ENCODE peak calls at places on chromosomes 1 and 21, in five cellular contexts. H is H1, K is GM12878, V is NT2/D1, Q is HepG2. D is an unnamed sample.

GRCh38 chr1:200038987-200039848 is 11.7 kb downstream of the NR5A2 start:
- DNase-seq in H (no peak), K (no peak), V (no peak), Q (no peak), D (peak; percentile 65)

GRCh38 chr1:184520343-184520742 is 133.5 kb downstream of the C1orf21 start:
- DNase-seq in H (no peak), K (no peak), V (no peak), Q (no peak), D (no peak)

GRCh38 chr1:160813215-160813614 is 17.2 kb downstream of the LY9 start:
- DNase-seq in H (no peak), K (no peak), V (no peak), Q (peak; percentile 26), D (no peak)

GRCh38 chr1:29196863-29197589 is 15.3 kb upstream of the SRSF4 start:
- DNase-seq in H (no peak), K (no peak), V (no peak), Q (no peak), D (no peak)

GRCh38 chr1:31152181-31152768 is 86.8 kb upstream of the PUM1 start:
- DNase-seq in H (no peak), K (no peak), V (no peak), Q (peak; percentile 39), D (peak; percentile 57)

GRCh38 chr1:36829951-36830350 is 204.4 kb downstream of the GRIK3 start:
- DNase-seq in H (no peak), K (no peak), V (no peak), Q (no peak), D (no peak)

GRCh38 chr1:176801553-176802020 is 338.6 kb downstream of the PAPPA2 start:
- DNase-seq in H (no peak), K (no peak), V (no peak), Q (no peak), D (no peak)

GRCh38 chr1:8520483-8520966 is 202.6 kb downstream of the SLC45A1 start:
- DNase-seq in H (no peak), K (no peak), V (no peak), Q (peak; percentile 24), D (no peak)

GRCh38 chr1:2240251-2241156 is 12.4 kb downstream of the SKI start:
- DNase-seq in H (no peak), K (no peak), V (no peak), Q (no peak), D (no peak)

GRCh38 chr1:244111008-244111407 is 59.9 kb downstream of the ZBTB18 start:
- DNase-seq in H (no peak), K (peak; percentile 5), V (no peak), Q (no peak), D (no peak)

GRCh38 chr1:174837386-174837785 is 162.4 kb upstream of the CACYBP start:
- DNase-seq in H (no peak), K (no peak), V (no peak), Q (no peak), D (no peak)

GRCh38 chr1:96049759-96050409 is 671.7 kb upstream of the PTBP2 start:
- DNase-seq in H (no peak), K (no peak), V (no peak), Q (no peak), D (no peak)

GRCh38 chr21:26513212-26513611 is 59.9 kb downstream of the CYYR1 start:
- DNase-seq in H (no peak), K (no peak), V (no peak), Q (no peak), D (no peak)

GRCh38 chr21:28148400-28149064 is 844.1 kb downstream of the LTN1 start:
- DNase-seq in H (no peak), K (no peak), V (no peak), Q (no peak), D (no peak)

GRCh38 chr1:67771152-67771551 is 62.1 kb downstream of the GNG12 start:
- DNase-seq in H (no peak), K (no peak), V (no peak), Q (no peak), D (peak; percentile 45)

GRCh38 chr1:29586991-29587745 is 350.8 kb downstream of the PTPRU start:
- DNase-seq in H (no peak), K (no peak), V (no peak), Q (no peak), D (no peak)

DNA sequence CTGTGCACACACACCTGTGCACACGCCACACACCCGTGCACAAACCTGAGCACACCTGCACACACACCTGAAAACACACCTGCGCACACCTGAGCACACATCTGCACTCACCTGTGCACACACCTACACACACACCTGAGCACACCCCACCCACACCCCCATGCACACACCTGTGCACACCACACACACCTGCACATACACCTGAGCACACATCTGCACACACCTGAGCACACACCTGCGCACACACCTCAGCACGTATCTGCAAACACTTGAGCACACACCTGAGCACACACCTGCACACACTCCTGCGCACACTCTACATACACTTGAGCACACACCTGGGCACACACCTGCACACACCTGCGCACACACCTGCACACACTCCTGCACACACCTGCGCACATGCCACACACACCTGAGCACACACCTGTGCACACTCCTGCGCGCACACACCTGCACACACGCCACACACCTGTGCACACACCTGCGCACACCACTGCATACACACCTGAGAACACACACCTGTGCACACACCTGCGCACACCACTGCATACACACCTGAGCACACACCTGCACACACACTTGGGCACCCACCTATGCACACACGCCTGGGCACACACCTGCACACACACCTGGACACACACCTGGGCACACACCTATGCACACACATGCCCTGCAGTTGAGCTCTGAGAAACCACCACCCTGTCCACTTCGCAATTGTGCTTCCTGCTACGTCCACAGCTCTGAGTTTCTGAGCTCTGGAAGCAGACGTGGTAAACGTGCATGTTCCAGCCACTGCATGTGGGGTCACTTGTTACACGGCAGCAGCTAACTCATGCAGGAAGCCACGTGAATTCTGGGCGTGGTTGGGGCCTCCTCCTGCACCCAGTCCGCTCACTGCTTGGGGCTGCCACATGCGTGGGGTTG is 8.0 kb upstream of the C1orf159 start:
- DNase-seq in H (no peak), K (no peak), V (no peak), Q (no peak), D (no peak)
- TF ChIP-seq SUZ12 in H (no peak), K (no peak), V (no peak), Q (no peak), D (no peak)

GRCh38 chr1:35702540-35702939 is 16.1 kb downstream of the C1orf216 start:
- DNase-seq in H (no peak), K (no peak), V (no peak), Q (no peak), D (no peak)

GRCh38 chr1:35708952-35709351 is 9.7 kb downstream of the C1orf216 start:
- DNase-seq in H (no peak), K (no peak), V (no peak), Q (no peak), D (no peak)

GRCh38 chr1:35707253-35708178 is 11.2 kb downstream of the C1orf216 start:
- DNase-seq in H (no peak), K (no peak), V (peak; percentile 72), Q (no peak), D (peak; percentile 68)

GRCh38 chr1:35706846-35707245 is 11.8 kb downstream of the C1orf216 start:
- DNase-seq in H (no peak), K (no peak), V (no peak), Q (no peak), D (no peak)

DNA sequence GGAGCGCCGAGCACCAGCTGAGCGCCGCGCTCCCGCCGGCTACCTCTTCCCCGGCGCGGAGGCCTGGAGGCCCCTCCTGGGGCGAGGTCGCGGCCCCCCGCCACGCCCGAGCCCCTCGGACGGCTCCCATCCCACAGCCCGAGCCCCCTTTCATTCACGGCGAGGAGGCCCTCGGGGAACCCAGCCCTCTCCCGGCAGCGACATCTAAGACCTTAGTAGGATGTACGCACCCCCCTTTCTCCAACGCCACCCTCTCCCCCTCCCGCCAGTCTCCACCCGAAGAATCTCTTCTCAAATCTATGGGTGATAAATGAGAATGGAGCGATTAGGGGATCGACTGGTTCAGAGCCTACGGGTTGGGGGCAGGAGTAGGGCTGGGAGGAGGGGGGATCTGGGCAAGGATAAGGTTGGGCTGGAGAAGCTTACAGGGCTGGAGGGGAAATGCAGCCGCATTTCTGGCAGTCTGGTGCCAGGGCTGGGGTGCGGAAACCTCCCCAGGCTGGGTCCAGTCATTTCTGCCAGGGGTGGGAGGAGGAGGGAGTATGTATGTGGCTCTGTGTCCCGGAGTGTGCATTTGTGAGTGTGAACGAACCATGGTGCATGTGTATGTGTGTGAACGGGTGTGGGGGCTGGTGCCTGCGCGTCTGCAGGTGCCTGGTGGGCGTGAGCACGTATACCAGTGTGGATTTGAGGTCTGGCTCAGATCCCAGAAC is 10.3 kb downstream of the C1orf216 start:
- DNase-seq in H (no peak), K (no peak), V (no peak), Q (no peak), D (no peak)
- TF ChIP-seq SUZ12 in H (no peak), K (no peak), V (no peak), Q (no peak), D (no peak)

GRCh38 chr1:214330715-214331114 is 49.8 kb downstream of the SMYD2 start:
- DNase-seq in H (no peak), K (no peak), V (no peak), Q (no peak), D (no peak)

GRCh38 chr1:214331180-214331579 is 50.2 kb downstream of the SMYD2 start:
- DNase-seq in H (no peak), K (no peak), V (no peak), Q (no peak), D (no peak)

GRCh38 chr1:214331827-214332423 is 51.0 kb downstream of the SMYD2 start:
- DNase-seq in H (no peak), K (no peak), V (no peak), Q (peak; percentile 26), D (peak; percentile 86)

GRCh38 chr1:214335567-214335966 is 54.6 kb downstream of the SMYD2 start:
- DNase-seq in H (no peak), K (no peak), V (no peak), Q (no peak), D (no peak)

DNA sequence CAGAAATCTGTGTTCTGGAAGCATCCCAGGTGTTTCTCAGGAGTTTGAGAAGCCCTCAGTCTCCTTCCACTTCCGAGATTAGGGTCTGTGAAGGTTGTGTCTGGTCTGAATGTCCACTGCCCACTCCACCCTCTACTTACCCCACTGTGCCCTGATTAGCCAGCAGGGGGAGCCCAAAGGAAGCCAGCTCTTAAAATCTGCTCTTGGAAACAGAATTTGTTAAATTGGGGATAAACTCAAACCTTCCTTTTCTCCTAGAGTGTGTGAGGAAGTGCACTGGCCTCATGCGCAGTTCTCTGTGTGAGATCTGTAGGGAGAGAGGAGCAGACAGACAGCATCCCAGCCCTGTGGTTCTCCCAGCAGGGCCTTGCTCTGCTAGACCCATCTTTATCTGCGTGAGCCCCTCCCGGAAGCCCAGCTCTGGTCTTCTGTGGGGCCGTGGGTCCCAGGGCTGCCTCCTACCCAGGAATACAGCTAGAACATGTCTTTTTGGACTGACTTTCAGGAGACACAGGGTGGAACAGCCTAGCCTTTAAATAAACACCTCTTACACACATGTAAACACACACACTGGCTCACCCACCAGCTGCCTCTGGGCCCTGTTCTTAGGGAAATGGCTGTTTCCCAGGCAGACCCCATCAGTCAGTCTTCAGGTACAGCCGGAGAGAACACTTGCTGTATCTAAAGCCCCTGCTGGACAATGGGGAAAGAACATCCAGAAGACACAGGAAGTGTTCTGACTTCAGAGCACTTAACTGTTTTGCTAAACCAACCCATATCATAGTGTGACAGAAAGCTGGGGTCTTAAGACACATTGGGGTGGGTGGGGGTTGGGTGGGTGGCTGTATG is 52.2 kb downstream of the SMYD2 start:
- DNase-seq in H (no peak), K (no peak), V (no peak), Q (peak; percentile 23), D (peak; percentile 69)
- TF ChIP-seq SUZ12 in H (no peak), K (no peak), V (no peak), Q (no peak), D (no peak)

DNA sequence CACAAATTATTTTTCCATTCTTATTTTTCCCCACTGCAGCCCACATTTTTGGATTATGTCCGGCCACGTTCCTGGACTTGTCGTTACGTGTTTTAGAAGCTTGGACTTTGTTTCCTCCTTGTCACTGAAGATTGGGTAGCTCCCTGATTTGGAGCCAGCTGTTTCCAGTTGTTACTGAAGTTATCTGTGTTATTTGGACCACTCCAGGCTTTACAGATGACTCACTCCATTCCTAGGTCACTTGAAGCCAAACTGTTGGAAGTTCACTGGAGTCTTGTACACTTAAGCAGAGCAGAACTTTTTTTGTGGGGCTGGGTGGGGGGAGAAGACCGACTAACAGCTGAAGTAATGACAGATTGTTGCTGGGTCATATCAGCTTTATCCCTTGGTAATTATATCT is 12.2 kb upstream of the AXDND1 start:
- DNase-seq in H (no peak), K (no peak), V (no peak), Q (no peak), D (no peak)
- TF ChIP-seq SUZ12 in H (no peak), K (no peak), V (no peak), Q (no peak), D (no peak)

D was measured in HEK293T.